ENCODE peak calls at places on chromosomes 7 and 10, in six cellular contexts. A is AG08395, V is HFF-Myc, S is posterior vena cava, D is HS-5, R is ELR. N is an unnamed sample.

GRCh38 chr10:32315426-32315825 is 31.5 kb downstream of the EPC1 start:
- DNase-seq in A (no peak), V (no peak), S (no peak), D (no peak), R (peak), N (no peak)

GRCh38 chr10:5640036-5640435 is 26.4 kb downstream of the ASB13 start:
- DNase-seq in A (no peak), V (no peak), S (peak), D (no peak), R (no peak), N (no peak)

GRCh38 chr7:4682621-4683042 is 537 bp downstream of the FOXK1 start:
- DNase-seq in A (no peak), V (no peak), S (peak), D (no peak), R (peak), N (peak)

GRCh38 chr10:5764422-5765297 is 48.6 kb downstream of the GDI2 start:
- DNase-seq in A (no peak), V (no peak), S (no peak), D (no peak), R (no peak), N (no peak)

GRCh38 chr10:93600861-93601773 is at the start of gene RBP4:
- DNase-seq in A (no peak), V (no peak), S (no peak), D (no peak), R (peak), N (no peak)

GRCh38 chr7:139851770-139852481 is 22.9 kb downstream of the TBXAS1 start:
- DNase-seq in A (no peak), V (no peak), S (no peak), D (no peak), R (no peak), N (no peak)

GRCh38 chr10:69634759-69635425 is 4.8 kb downstream of the FAM241B start:
- DNase-seq in A (no peak), V (no peak), S (no peak), D (no peak), R (no peak), N (no peak)

GRCh38 chr10:70729763-70730357 is 55.3 kb downstream of the TBATA start:
- DNase-seq in A (no peak), V (no peak), S (no peak), D (no peak), R (no peak), N (no peak)

GRCh38 chr7:976901-977325 is 1.6 kb upstream of the COX19 start:
- DNase-seq in A (no peak), V (no peak), S (no peak), D (no peak), R (no peak), N (no peak)